ENCODE peak calls at places on chromosomes 12 and 14, in four cellular contexts. R is esophagus muscularis mucosa; S is CD4-positive, alpha-beta T cell; I is mucosa of descending colon. G is an unnamed sample.
A peak's percentile ranks its signal among the peaks of the same experiment; 100 is the strongest.

GRCh38 chr12:31682136-31682962 is 22.9 kb downstream of the ETFBKMT start:
- DNase-seq in R (no peak), S (peak; percentile 54), I (peak; percentile 53), G (peak; percentile 47)

GRCh38 chr12:32444895-32445294 is 45.5 kb downstream of the FGD4 start:
- DNase-seq in S (no peak), I (no peak), R (no peak), G (no peak)

GRCh38 chr12:113591480-113591971 is 119.9 kb upstream of the LHX5 start:
- DNase-seq in S (no peak), R (no peak), I (no peak), G (no peak)

GRCh38 chr12:27382126-27382795 is 49.6 kb downstream of the BMAL2 start:
- DNase-seq in I (no peak), R (peak; percentile 77), S (no peak), G (no peak)

GRCh38 chr14:27929823-27930347 is 836.7 kb upstream of the FOXG1 start:
- DNase-seq in S (no peak), R (no peak), I (no peak), G (no peak)

GRCh38 chr14:64637735-64638473 is 66.3 kb upstream of the PLEKHG3 start:
- DNase-seq in S (no peak), I (no peak), R (no peak), G (no peak)

GRCh38 chr14:72850360-72850759 is 43.5 kb downstream of the DPF3 start:
- DNase-seq in I (no peak), R (no peak), S (no peak), G (no peak)

GRCh38 chr12:72738811-72739210 is 466.6 kb downstream of the TRHDE start:
- DNase-seq in R (no peak), S (no peak), I (no peak), G (no peak)

GRCh38 chr12:24380122-24380521 is 430.7 kb upstream of the SOX5 start:
- DNase-seq in I (no peak), S (no peak), R (no peak), G (no peak)

GRCh38 chr12:63206908-63207307 is 55.9 kb upstream of the AVPR1A start:
- DNase-seq in I (no peak), S (no peak), R (no peak), G (no peak)

DNA sequence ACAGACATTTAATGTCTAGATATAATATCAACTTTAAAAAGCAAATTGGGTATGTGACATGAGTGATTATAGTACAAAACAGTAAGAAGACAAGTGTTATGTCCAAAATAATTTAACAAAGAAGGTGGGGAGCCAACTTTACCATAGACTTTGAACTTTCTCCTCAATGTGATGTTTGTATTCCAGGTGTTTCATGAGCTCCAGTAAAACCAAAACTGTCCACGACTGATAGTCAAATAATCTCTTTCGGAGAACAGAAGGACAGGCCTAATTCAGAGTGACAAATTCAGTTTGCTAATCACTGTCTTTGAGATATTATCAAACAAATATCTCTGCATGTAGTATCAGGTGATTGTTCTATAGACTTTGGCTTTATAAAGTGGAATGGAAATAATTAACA is 1112.6 kb downstream of the SLC6A15 start:
- DNase-seq in R (no peak), I (no peak), S (no peak), G (no peak)
- TF ChIP-seq CTCF in R (no peak), I (no peak), S (no peak), G (no peak)

DNA sequence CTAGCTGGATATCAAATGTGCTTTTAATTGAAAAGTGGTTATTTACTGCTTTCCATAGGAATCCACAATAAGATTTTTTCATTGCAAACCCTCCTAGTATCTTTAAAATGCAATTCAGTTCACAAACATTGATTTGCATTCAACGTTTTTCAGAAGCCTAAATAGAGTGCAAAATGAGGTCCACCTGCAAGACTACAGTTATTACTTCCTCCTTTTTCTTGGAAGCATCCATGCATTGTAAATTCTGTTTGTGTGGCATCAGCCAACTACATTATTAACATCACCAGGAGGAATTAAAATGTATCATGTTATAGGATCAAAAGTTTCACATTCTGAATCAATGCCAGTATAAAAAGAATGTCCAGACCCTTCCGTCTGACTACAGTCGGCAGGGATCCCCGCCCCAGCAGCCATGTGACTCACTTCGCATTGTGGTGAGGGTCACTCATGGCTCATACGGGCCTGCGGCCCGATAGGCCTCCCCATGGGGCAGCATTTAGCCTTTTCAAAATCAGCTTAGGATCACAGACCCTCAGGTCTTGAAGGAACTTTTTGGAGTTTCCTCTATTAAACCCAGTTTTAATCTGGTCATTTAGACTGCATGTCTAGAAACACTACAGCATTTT is 46.3 kb downstream of the NTF3 start:
- DNase-seq in S (no peak), I (no peak), R (no peak), G (no peak)
- TF ChIP-seq CTCF in S (no peak), I (no peak), R (no peak), G (no peak)

DNA sequence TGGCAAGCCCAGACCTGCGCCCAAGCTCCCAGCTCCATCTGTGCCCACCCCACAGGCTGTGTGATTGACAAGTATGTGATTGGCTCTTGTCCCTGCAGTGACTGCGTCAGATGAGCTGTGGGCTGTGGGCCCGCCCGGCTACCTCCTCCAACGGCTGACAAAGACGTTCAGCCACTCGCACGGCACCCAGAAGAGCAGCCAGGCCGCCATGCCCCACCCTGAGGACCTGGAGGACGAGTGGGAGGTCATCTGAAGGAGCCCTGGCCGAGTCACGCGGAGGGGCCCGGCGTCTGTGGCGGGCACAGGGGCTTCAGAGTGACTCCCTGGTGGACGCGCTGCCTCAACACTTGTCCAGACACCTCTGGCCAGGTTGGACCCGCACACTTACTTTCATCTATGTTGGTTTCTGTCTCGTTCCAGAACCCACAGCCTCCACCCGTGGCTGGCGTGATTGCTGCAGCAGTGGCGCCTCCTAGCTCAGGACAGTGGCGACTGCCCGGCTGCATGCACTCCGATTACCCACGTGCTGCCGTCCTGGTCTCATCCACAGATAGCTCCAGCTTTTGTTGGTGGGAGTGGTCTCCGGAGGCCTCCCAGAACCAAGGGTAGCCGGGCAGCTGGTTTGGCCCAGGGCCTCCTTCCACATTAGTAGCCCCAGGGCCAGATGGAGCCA is 11.4 kb downstream of the ANKRD9 start:
- DNase-seq in I (peak; percentile 72), R (no peak), S (no peak), G (no peak)
- TF ChIP-seq CTCF in I (no peak), R (no peak), S (no peak), G (peak; percentile 24)

GRCh38 chr14:23066855-23067744 is 9.8 kb upstream of the CDH24 start:
- DNase-seq in R (no peak), S (no peak), I (no peak), G (no peak)

GRCh38 chr14:23066368-23066767 is 9.0 kb upstream of the CDH24 start:
- DNase-seq in R (no peak), S (no peak), I (no peak), G (no peak)

GRCh38 chr14:23060536-23061260 is 3.4 kb upstream of the CDH24 start:
- DNase-seq in I (no peak), S (no peak), R (no peak), G (no peak)

GRCh38 chr14:23061995-23062394 is 4.7 kb upstream of the CDH24 start:
- DNase-seq in R (no peak), S (no peak), I (no peak), G (no peak)

GRCh38 chr14:23063601-23064000 is 6.3 kb upstream of the CDH24 start:
- DNase-seq in I (no peak), S (no peak), R (no peak), G (no peak)
- TF ChIP-seq CTCF in I (no peak), S (no peak), R (no peak), G (no peak)

DNA sequence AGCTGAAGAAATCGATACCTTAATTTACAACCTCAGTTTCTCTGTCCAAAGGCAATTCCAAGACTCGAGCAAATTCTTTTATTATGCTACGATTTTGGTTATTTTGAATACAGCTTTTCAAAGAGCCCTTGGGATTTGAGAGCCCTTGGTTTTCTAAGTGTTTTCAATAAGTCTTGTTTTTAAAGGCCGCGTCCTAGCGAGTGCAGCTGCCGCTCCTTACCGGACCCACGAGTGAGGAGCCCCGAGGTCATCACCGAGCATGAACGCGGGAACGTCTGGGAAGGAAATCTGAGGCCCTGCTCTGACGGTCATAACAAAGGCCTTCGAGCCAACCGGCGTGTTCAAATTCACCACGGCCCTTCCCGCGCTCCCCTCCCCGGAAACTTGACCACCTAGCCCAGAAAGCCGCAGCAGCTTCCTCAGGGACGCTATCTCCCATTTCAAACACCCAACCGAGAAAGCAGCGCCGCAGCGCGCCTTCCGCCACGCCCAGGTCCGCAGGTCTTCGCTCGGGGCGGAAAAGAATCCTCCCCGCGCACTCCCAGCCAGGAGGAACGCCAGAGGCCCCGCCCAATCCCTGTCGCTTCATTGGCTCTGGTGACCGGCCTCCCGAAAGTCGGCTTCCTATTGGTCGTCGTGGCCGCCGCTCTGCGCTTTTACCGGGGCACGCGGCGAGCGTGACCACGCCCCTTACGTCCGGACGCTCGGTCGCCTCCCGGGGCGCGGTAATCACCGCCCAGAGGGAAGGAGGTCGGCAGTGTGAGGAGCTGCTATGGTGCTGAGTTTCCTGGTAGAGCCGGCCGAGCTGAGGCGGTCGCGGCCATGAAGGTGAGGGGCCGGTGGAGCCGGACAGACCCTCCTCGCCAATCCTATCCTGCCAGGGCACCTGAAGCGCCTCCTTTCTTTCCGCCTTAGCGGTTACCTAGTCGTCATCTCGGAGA is at the start of gene RNF34:
- DNase-seq in R (peak; percentile 99), S (peak; percentile 96), I (peak; percentile 99), G (peak; percentile 97)
- TF ChIP-seq CTCF in R (no peak), S (no peak), I (no peak), G (no peak)

DNA sequence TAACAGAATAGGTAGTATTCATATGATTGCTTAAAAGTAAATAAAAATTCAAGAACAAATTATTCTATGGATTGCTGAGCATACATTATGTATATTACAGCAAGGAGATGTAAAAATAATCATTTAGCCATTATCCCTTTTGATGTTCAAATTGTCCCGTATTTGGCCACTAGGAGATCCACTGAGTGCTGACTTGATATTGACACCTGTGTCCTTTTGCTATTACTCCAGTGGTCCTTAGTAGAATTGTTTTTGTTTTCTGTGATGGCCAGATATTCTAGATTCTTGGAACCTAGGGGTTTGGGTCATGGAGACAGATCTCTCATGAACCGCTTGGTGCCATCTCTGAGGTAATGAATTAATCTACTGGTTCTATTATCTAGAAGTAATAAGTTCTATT is 16.8 kb downstream of the ERO1A start:
- DNase-seq in I (no peak), R (no peak), S (no peak), G (no peak)
- TF ChIP-seq CTCF in I (no peak), R (peak; percentile 13), S (peak; percentile 51), G (peak; percentile 50)

GRCh38 chr12:116759783-116760581 is 21.9 kb downstream of the RNFT2 start:
- DNase-seq in R (no peak), I (peak; percentile 43), S (no peak), G (no peak)
- TF ChIP-seq CTCF in R (no peak), I (no peak), S (no peak), G (peak; percentile 13)

DNA sequence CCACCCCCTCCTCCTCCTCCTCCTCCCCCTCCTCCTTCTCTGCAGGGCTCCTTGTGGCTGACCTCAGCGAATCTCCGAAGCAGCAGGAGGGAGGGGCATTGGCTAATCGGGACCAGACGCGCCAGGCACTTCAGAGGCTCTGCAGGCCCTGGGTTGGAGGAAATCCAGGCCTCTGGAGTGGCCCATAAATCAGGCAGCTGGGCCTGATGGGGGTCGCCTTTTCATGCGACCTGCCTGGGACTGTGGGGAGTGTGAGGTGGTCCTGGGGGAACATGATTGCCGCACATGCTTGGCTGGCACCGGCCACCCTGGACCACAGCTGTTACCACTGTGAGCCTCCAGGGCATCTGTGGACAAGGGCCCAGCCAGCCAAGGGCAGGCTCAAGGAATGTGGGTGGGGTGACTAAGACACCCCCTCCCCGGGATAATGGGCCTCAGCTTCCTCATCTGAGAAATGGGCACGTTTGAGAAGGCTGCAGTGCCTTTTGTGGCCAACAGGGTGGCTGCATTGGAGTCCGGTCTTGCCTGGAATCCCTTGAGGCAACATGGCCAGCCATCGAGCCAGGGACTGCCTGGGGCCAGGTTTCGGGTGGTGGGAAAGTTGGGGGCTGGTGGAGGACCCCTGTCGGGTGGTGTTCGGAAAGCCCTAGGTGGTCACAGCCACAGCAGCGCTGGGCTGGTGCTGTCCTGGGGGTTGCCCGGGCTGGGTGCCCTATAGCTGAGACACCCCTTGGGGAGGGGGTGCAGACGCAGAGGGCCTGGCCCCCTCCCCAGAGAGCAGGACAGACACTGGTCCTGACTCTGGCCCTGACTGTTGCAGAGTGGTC is 12.0 kb downstream of the KIF26A start:
- DNase-seq in S (no peak), R (no peak), I (no peak), G (no peak)
- TF ChIP-seq CTCF in S (peak; percentile 10), R (no peak), I (no peak), G (peak; percentile 41)

G was measured in progenitor cell of endocrine pancreas.